ENCODE peak calls at places on chromosomes 13 and 19, in six cellular contexts. W, H, K, R, O and A are unnamed samples.

GRCh38 chr13:47474326-47474725 is 526.7 kb downstream of the SUCLA2 start:
- DNase-seq in W (no peak), H (no peak), K (no peak), R (no peak), O (no peak), A (no peak)

GRCh38 chr13:113746143-113746525 is 12.9 kb upstream of the TMEM255B start:
- DNase-seq in W (no peak), H (no peak), K (no peak), R (no peak), O (no peak), A (no peak)

GRCh38 chr19:51339313-51339686 is 2.6 kb downstream of the VSIG10L start:
- DNase-seq in W (no peak), H (no peak), K (no peak), R (no peak), O (no peak), A (no peak)

GRCh38 chr13:28219408-28220099 is 81.2 kb downstream of the PAN3 start:
- DNase-seq in W (no peak), H (no peak), K (no peak), R (no peak), O (no peak), A (no peak)

GRCh38 chr13:44373601-44374347 is at the start of gene SERP2:
- DNase-seq in W (peak; percentile 53), H (no peak), K (no peak), R (no peak), O (peak; percentile 11), A (peak; percentile 64)

GRCh38 chr19:4639531-4640246 is 373 bp downstream of the TNFAIP8L1 start:
- DNase-seq in W (peak; percentile 46), H (no peak), K (no peak), R (no peak), O (no peak), A (no peak)

GRCh38 chr13:51797664-51798488 is 6.1 kb downstream of the DHRS12 start:
- DNase-seq in W (peak; percentile 46), H (peak; percentile 68), K (no peak), R (peak; percentile 43), O (peak; percentile 46), A (peak; percentile 29)

GRCh38 chr19:28168557-28168956 is 1044.4 kb downstream of the UQCRFS1 start:
- DNase-seq in W (no peak), H (no peak), K (no peak), R (no peak), O (no peak), A (no peak)

GRCh38 chr13:112709825-112710783 is 20.3 kb downstream of the ATP11A start:
- DNase-seq in W (no peak), H (no peak), K (no peak), R (no peak), O (no peak), A (no peak)

GRCh38 chr19:49318296-49318695 is 6.7 kb downstream of the SLC6A16 start:
- DNase-seq in W (no peak), H (no peak), K (no peak), R (no peak), O (no peak), A (no peak)

GRCh38 chr13:25648996-25649633 is 277.3 kb downstream of the ATP8A2 start:
- DNase-seq in W (no peak), H (no peak), K (no peak), R (no peak), O (no peak), A (no peak)

GRCh38 chr13:100323937-100324336 is 235.0 kb downstream of the PCCA start:
- DNase-seq in W (no peak), H (no peak), K (no peak), R (no peak), O (no peak), A (no peak)

GRCh38 chr13:71210861-71211260 is 656.1 kb downstream of the DACH1 start:
- DNase-seq in W (no peak), H (no peak), K (no peak), R (no peak), O (no peak), A (no peak)

GRCh38 chr19:32861596-32861995 is 8.0 kb downstream of the SLC7A9 start:
- DNase-seq in W (no peak), H (no peak), K (no peak), R (no peak), O (no peak), A (no peak)

GRCh38 chr19:16824658-16825311 is 4.4 kb upstream of the SIN3B start:
- DNase-seq in W (no peak), H (peak; percentile 71), K (no peak), R (no peak), O (peak; percentile 81), A (no peak)

GRCh38 chr19:18735324-18735723 is 51.8 kb downstream of the CRTC1 start:
- DNase-seq in W (no peak), H (no peak), K (no peak), R (no peak), O (no peak), A (no peak)

GRCh38 chr19:2537544-2537943 is 61.6 kb downstream of the GADD45B start:
- DNase-seq in W (no peak), H (no peak), K (no peak), R (no peak), O (no peak), A (no peak)